ENCODE peak calls at places on chromosomes 7 and 10, in six cellular contexts. K is upper lobe of right lung, H is NCI-H2081 treated with DMSO at 0.1 percent for 48 hours, Y is neuronal stem cell, I is NCI-H1417, O is sigmoid colon. Q is an unnamed sample.

GRCh38 chr10:86678999-86679792 is 10.9 kb downstream of the LDB3 start:
- DNase-seq in K (no peak), H (no peak), Y (no peak), I (no peak), O (no peak), Q (no peak)

GRCh38 chr10:114504769-114505579 is 100.7 kb upstream of the AFAP1L2 start:
- DNase-seq in I (no peak), Y (no peak), K (no peak), H (no peak), O (peak), Q (peak)

GRCh38 chr7:142537760-142538159 is 211.5 kb upstream of the PRSS1 start:
- DNase-seq in O (no peak), H (no peak), I (no peak), K (no peak), Y (no peak), Q (no peak)

GRCh38 chr7:151838861-151839381 is 38.0 kb downstream of the PRKAG2 start:
- DNase-seq in K (no peak), O (no peak), I (no peak), Y (no peak), H (no peak), Q (no peak)

GRCh38 chr7:35185908-35186731 is 67.8 kb downstream of the TBX20 start:
- DNase-seq in O (peak), K (no peak), Y (peak), H (peak), I (peak), Q (peak)

GRCh38 chr7:55458351-55458750 is 93.2 kb downstream of the LANCL2 start:
- DNase-seq in H (no peak), Y (no peak), O (no peak), I (no peak), K (no peak), Q (no peak)

GRCh38 chr10:113027574-113028392 is 77.7 kb downstream of the TCF7L2 start:
- DNase-seq in Y (peak), H (no peak), I (no peak), K (no peak), O (peak), Q (peak)

GRCh38 chr7:50486512-50486911 is 36.4 kb upstream of the FIGNL1 start:
- DNase-seq in K (no peak), H (no peak), O (no peak), Y (no peak), I (no peak), Q (no peak)

GRCh38 chr10:69810998-69811397 is 9.3 kb downstream of the COL13A1 start:
- DNase-seq in K (no peak), O (no peak), H (no peak), Y (no peak), I (no peak), Q (no peak)

GRCh38 chr7:26100940-26101339 is 51.1 kb upstream of the NFE2L3 start:
- DNase-seq in H (no peak), K (no peak), I (no peak), Y (no peak), O (no peak), Q (no peak)

GRCh38 chr7:124388751-124389150 is 355.9 kb upstream of the TMEM229A start:
- DNase-seq in Y (no peak), H (no peak), K (no peak), I (no peak), O (no peak), Q (no peak)

GRCh38 chr10:7756360-7756992 is 31.3 kb downstream of the KIN start:
- DNase-seq in Y (no peak), H (no peak), O (no peak), I (no peak), K (no peak), Q (peak)

GRCh38 chr10:78802406-78802805 is 266.4 kb upstream of the ZMIZ1 start:
- DNase-seq in Y (no peak), I (no peak), O (no peak), K (no peak), H (no peak), Q (no peak)

GRCh38 chr10:73907841-73908517 is 3.0 kb upstream of the PLAU start:
- DNase-seq in O (peak), H (no peak), I (no peak), Y (no peak), K (no peak), Q (peak)

GRCh38 chr7:85090138-85090537 is 96.7 kb downstream of the SEMA3D start:
- DNase-seq in Y (no peak), K (no peak), O (peak), I (no peak), H (no peak), Q (no peak)

GRCh38 chr10:28710227-28710889 is 33.0 kb downstream of the BAMBI start:
- DNase-seq in O (no peak), H (no peak), I (no peak), Y (no peak), K (no peak), Q (no peak)

GRCh38 chr7:92880212-92881090 is 44.1 kb upstream of the CDK6 start:
- DNase-seq in H (no peak), K (no peak), Y (no peak), I (no peak), O (no peak), Q (peak)

GRCh38 chr10:46539596-46540411 is 16.7 kb downstream of the GPRIN2 start:
- DNase-seq in Y (no peak), I (no peak), H (no peak), K (peak), O (no peak), Q (peak)

GRCh38 chr10:111766464-111766863 is 417.1 kb downstream of the GPAM start:
- DNase-seq in K (no peak), I (no peak), H (no peak), O (no peak), Y (no peak), Q (no peak)

GRCh38 chr7:75957021-75957736 is 37.2 kb downstream of the TMEM120A start:
- DNase-seq in O (no peak), I (no peak), K (peak), Y (no peak), H (no peak), Q (no peak)

GRCh38 chr10:103445767-103446567 is 6.2 kb downstream of the CALHM2 start:
- DNase-seq in K (no peak), O (peak), Y (no peak), H (no peak), I (no peak), Q (peak)

GRCh38 chr7:7504910-7505704 is 30.6 kb downstream of the COL28A1 start:
- DNase-seq in O (no peak), K (no peak), H (peak), I (no peak), Y (no peak), Q (no peak)

GRCh38 chr10:79159785-79160184 is 91.0 kb downstream of the ZMIZ1 start:
- DNase-seq in O (peak), H (no peak), K (no peak), I (no peak), Y (no peak), Q (no peak)

GRCh38 chr10:91576096-91576545 is 56.8 kb downstream of the PPP1R3C start:
- DNase-seq in I (no peak), O (no peak), H (no peak), Y (no peak), K (no peak), Q (peak)

GRCh38 chr7:132815696-132816334 is 239.5 kb upstream of the PLXNA4 start:
- DNase-seq in I (no peak), H (no peak), O (no peak), Y (no peak), K (no peak), Q (no peak)

GRCh38 chr7:136033413-136034031 is 56.4 kb upstream of the MTPN start:
- DNase-seq in Y (no peak), H (no peak), K (no peak), I (no peak), O (peak), Q (no peak)

GRCh38 chr7:27176962-27177794 is 3.1 kb upstream of the HOXA10 start:
- DNase-seq in I (no peak), Y (no peak), O (peak), H (no peak), K (peak), Q (no peak)

GRCh38 chr10:101967713-101968112 is 88.3 kb downstream of the ARMH3 start:
- DNase-seq in O (no peak), K (no peak), H (no peak), I (no peak), Y (no peak), Q (peak)

GRCh38 chr7:138880881-138881577 is 83.0 kb upstream of the ATP6V0A4 start:
- DNase-seq in I (no peak), Y (no peak), H (no peak), K (no peak), O (no peak), Q (no peak)

GRCh38 chr10:14403359-14403758 is 72.6 kb upstream of the FRMD4A start:
- DNase-seq in K (no peak), H (no peak), O (no peak), I (no peak), Y (no peak), Q (no peak)

GRCh38 chr7:28503396-28503795 is 91.1 kb downstream of the CREB5 start:
- DNase-seq in O (no peak), I (no peak), Y (no peak), H (no peak), K (no peak), Q (no peak)

GRCh38 chr10:59839576-59839975 is 66.8 kb downstream of the CCDC6 start:
- DNase-seq in K (no peak), O (no peak), H (no peak), I (no peak), Y (no peak), Q (peak)

GRCh38 chr10:77157248-77158019 is 480.2 kb downstream of the KCNMA1 start:
- DNase-seq in K (no peak), H (no peak), O (no peak), I (no peak), Y (no peak), Q (no peak)